ENCODE peak calls at places on chromosomes 4 and X, in eight cellular contexts. Z is CD8-positive, alpha-beta memory T cell; Y is NCI-H748 treated with DMSO at 0.1 percent for 48 hours; S is Ammon's horn; V is stimulated activated CD4-positive, alpha-beta T cell treated with anti-CD3 and anti-CD28 coated beads, TNF-alpha, amount 100 ng/mL, for 1 hour; H is effector memory CD4-positive, alpha-beta T cell; I is left cardiac atrium; P is neural crest cell. D is an unnamed sample.

GRCh38 chr4:138445098-138445497 is 202.9 kb upstream of the SLC7A11 start:
- DNase-seq in Z (no peak), Y (no peak), S (no peak), V (no peak), H (no peak), I (no peak), P (no peak), D (no peak)

GRCh38 chr4:81648576-81649272 is 177.0 kb upstream of the RASGEF1B start:
- DNase-seq in Z (peak), Y (no peak), S (peak), V (no peak), H (no peak), I (no peak), P (no peak), D (no peak)

GRCh38 chr4:142883433-142883832 is 37.3 kb upstream of the INPP4B start:
- DNase-seq in Z (no peak), Y (no peak), S (peak), V (no peak), H (no peak), I (no peak), P (no peak), D (no peak)

GRCh38 chr4:149752729-149753128 is 62.9 kb downstream of the IQCM start:
- DNase-seq in Z (no peak), Y (no peak), S (no peak), V (no peak), H (no peak), I (no peak), P (no peak), D (no peak)

GRCh38 chrX:55057691-55058249 is 17.1 kb upstream of the PAGE2B start:
- DNase-seq in Z (peak), Y (peak), S (peak), V (no peak), H (peak), I (no peak), P (peak), D (no peak)

GRCh38 chrX:148337873-148338272 is 162.5 kb upstream of the AFF2 start:
- DNase-seq in Z (no peak), Y (no peak), S (no peak), V (no peak), H (no peak), I (no peak), P (no peak), D (no peak)

GRCh38 chrX:68090266-68090665 is 343.0 kb downstream of the OPHN1 start:
- DNase-seq in Z (no peak), Y (no peak), S (no peak), V (no peak), H (no peak), I (no peak), P (no peak), D (no peak)

GRCh38 chrX:134600714-134601113 is 57.6 kb downstream of the PLAC1 start:
- DNase-seq in Z (no peak), Y (no peak), S (no peak), V (no peak), H (no peak), I (no peak), P (no peak), D (no peak)

GRCh38 chr4:86788826-86789225 is 60.4 kb downstream of the SLC10A6 start:
- DNase-seq in Z (no peak), Y (no peak), S (no peak), V (no peak), H (no peak), I (no peak), P (no peak), D (no peak)

GRCh38 chrX:2264179-2265030 is 236.4 kb downstream of the DHRSX start:
- DNase-seq in Z (no peak), Y (no peak), S (no peak), V (no peak), H (no peak), I (no peak), P (no peak), D (no peak)

GRCh38 chr4:55028196-55028595 is 97.2 kb downstream of the KDR start:
- DNase-seq in Z (no peak), Y (no peak), S (no peak), V (no peak), H (no peak), I (no peak), P (no peak), D (no peak)

GRCh38 chrX:30183554-30183953 is 31.8 kb upstream of the MAGEB2 start:
- DNase-seq in Z (no peak), Y (no peak), S (no peak), V (no peak), H (no peak), I (no peak), P (no peak), D (no peak)

D was measured in activated CD4-positive, CD25-positive, alpha-beta regulatory T cell treated with anti-CD3 and anti-CD28 coated beads, Interleukin-2, amount 50 U/mL, for 16 hours.